ENCODE peak calls at places on chromosomes 11 and 22, in seven cellular contexts. V is pancreas, A is Caco-2, G is Peyer's patch, N is Panc1, R is BJ, I is heart right ventricle. K is an unnamed sample. For H3K36me3, the result is how much of the 10 kb centered on the place peaks cover.

GRCh38 chr11:38517991-38518390 is 1920.0 kb upstream of the RAG2 start:
- DNase-seq in I (no peak), A (no peak), N (no peak), R (no peak), G (no peak), V (no peak), K (no peak)

GRCh38 chr11:58675344-58676155 is 53.1 kb downstream of the CNTF start:
- DNase-seq in G (peak), V (peak), A (peak), R (no peak), I (peak), N (no peak), K (peak)

GRCh38 chr11:120547301-120547700 is 35.8 kb downstream of the GRIK4 start:
- DNase-seq in N (no peak), G (no peak), R (no peak), A (no peak), I (no peak), V (no peak), K (no peak)

GRCh38 chr11:67371549-67372231 is 1.7 kb downstream of the CLCF1 start:
- DNase-seq in A (peak), G (no peak), N (no peak), R (no peak), V (no peak), I (no peak), K (peak)

GRCh38 chr11:120966840-120967239 is 57.1 kb upstream of the TBCEL start:
- DNase-seq in R (no peak), G (no peak), V (peak), I (no peak), N (no peak), A (no peak), K (no peak)

GRCh38 chr11:60301178-60301577 is 20.7 kb downstream of the MS4A4A start:
- DNase-seq in G (no peak), A (no peak), I (no peak), V (no peak), R (no peak), N (no peak), K (no peak)

GRCh38 chr11:44068180-44068579 is 2.1 kb downstream of the ACCS start:
- DNase-seq in A (no peak), V (no peak), G (no peak), N (no peak), R (no peak), I (no peak), K (no peak)

GRCh38 chr11:72789493-72790131 is 4.2 kb downstream of the STARD10 start:
- DNase-seq in G (no peak), N (no peak), I (peak), V (no peak), A (no peak), R (no peak), K (no peak)

GRCh38 chr11:70568504-70569172 is 170.3 kb downstream of the CTTN start:
- DNase-seq in I (peak), G (peak), N (no peak), V (no peak), R (no peak), A (no peak), K (no peak)

GRCh38 chr22:30425616-30426394 is at the start of gene MTFP1:
- DNase-seq in G (peak), R (no peak), I (peak), V (peak), N (no peak), A (peak), K (peak)

GRCh38 chr11:8709002-8709672 is 26.5 kb downstream of the RPL27A start:
- DNase-seq in V (peak), G (no peak), N (no peak), I (peak), A (no peak), R (peak), K (no peak)

GRCh38 chr22:26430600-26430999 is 1.5 kb downstream of the ASPHD2 start:
- DNase-seq in A (no peak), I (no peak), N (no peak), G (no peak), R (no peak), V (no peak), K (no peak)

GRCh38 chr11:65470433-65470832 is 28.4 kb upstream of the MALAT1 start:
- DNase-seq in V (no peak), N (no peak), I (no peak), G (no peak), R (no peak), A (no peak), K (no peak)

DNA sequence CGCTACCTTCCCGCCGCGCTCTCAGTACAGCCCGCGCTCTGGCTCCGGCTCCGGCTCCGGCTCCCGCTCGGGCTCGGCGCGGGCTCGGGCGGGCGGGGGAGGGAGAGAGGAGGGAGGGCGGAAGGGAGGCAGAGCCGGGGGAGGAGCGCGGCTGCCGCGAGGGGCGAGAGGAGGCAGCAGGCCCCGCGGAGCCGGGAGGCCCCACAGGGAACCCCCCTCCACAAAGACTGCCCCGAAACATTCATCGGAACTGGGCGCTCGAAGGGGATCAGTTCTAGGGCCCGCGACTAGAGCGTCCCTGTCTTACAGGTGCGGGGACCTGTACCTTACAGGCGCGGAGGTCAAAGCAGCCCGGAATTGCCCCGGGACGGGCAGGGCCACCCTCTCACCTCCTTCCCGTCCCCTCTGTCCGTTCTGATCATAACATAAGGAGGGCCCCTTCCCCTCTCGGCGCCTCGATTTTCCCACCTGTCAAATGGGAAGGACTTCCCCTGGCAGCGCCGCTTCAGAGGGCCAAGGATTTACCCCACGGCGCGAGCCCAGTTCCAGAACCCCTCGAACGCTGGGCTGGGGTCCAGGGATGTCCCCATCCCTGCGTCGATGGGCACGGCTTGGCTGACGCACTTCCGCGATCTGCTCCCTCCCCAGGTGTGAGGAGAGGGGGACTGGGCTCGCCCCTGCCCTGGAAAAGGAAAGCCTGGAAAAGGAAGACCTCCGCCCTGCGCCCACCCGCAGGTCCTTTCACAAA is at the start of gene SHISA8:
- DNase-seq in I (peak), A (peak), V (peak), R (no peak), G (peak), N (no peak), K (peak)
- TF ChIP-seq CTCF in I (no peak), A (no peak), V (no peak), R (no peak), G (no peak), N (no peak), K (no peak)

DNA sequence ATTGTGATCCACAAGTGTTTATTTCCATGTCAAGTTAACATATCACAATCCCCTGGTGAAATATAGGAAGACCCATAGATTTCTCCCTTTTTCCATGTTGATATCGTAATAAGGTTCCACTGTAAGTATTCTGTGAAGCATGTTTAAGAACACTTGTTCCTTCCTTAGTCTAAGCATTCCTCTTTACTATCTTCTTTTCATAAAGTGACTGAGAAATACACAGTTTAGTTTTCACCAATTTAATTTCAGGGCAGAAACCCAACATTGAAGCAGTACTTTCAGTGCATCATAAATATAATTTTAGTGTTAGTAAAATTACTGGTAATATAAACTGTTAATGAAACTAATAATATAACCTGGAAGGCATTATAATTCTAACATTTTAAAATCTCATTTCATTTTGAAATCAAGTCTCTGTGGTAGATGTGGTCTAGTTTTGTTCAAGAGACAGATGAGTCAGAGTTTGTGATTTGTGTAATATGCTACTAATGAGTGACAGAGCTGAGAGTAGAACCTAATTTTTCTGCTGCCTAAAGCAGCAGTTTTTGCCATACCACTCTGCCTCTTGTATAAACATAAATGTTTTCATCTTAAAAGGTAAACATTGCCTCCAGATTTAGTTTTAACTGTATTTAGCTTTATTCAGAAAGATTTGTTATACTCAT is 79.4 kb downstream of the ATM start:
- DNase-seq in I (no peak), A (no peak), G (no peak), V (no peak), N (no peak), R (no peak), K (no peak)
- H3K36me3 ChIP-seq in I (half or more), A (under half), G (under half), V (under half), N (half or more), R (under half), K (under half)

GRCh38 chr11:113387605-113388211 is at the start of gene ANKK1:
- DNase-seq in V (peak), I (no peak), N (no peak), R (no peak), A (no peak), G (no peak), K (no peak)
- TF ChIP-seq CTCF in V (no peak), I (peak), N (peak), R (peak), A (peak), G (no peak), K (peak)

DNA sequence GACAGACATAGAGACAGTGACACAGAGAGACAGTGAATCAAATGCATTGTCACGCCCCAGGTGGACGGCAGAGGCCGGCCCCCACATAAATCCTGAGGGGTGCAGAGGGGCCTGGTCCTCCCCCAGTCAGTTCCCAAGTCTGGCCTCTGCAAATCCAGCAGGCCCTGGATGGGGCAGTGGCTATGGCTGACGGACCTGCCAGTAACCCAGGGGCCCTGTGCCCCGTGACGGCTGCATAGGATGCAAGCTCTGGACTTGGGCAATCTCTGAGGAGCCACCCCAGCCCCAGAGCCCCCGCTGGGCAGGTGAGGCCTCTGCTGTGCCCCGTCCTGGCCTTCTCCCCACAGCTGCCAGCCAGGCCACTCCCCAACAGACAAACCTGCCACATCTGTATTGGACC is 204.5 kb downstream of the BRD1 start:
- DNase-seq in I (peak), G (no peak), V (no peak), R (no peak), A (no peak), N (no peak), K (no peak)
- H3K36me3 ChIP-seq in I (under half), G (under half), V (under half), R (under half), A (under half), N (under half), K (under half)